ENCODE peak calls at places on chromosomes 16 and 17, in five cellular contexts. O, N, C, T and E are unnamed samples.

GRCh38 chr17:79971651-79972050 is 64.0 kb downstream of the TBC1D16 start:
- DNase-seq in N (peak; percentile 17), C (no peak), O (no peak), T (peak; percentile 21), E (no peak)

GRCh38 chr16:4179763-4180260 is 62.1 kb downstream of the SRL start:
- DNase-seq in O (no peak), T (no peak), C (no peak), N (no peak), E (no peak)

GRCh38 chr16:2337431-2338296 is 2.9 kb downstream of the ABCA3 start:
- DNase-seq in O (no peak), C (no peak), N (peak; percentile 15), T (no peak), E (no peak)

GRCh38 chr17:45816966-45817365 is 27.7 kb upstream of the SPPL2C start:
- DNase-seq in O (no peak), N (no peak), C (no peak), T (no peak), E (no peak)

GRCh38 chr16:22314661-22315626 is 17.7 kb downstream of the POLR3E start:
- DNase-seq in C (no peak), N (peak; percentile 20), T (no peak), O (no peak), E (no peak)

GRCh38 chr17:50893183-50893993 is 27.2 kb upstream of the TOB1 start:
- DNase-seq in N (no peak), T (no peak), C (peak; percentile 55), O (peak; percentile 77), E (peak; percentile 86)

GRCh38 chr17:20085283-20085875 is 76.2 kb downstream of the SPECC1 start:
- DNase-seq in T (no peak), O (no peak), N (no peak), C (no peak), E (no peak)

GRCh38 chr16:2365895-2366294 is 25.4 kb upstream of the ABCA3 start:
- DNase-seq in N (peak; percentile 68), T (no peak), C (no peak), O (no peak), E (no peak)

GRCh38 chr16:78984887-78985464 is 615.6 kb downstream of the MAF start:
- DNase-seq in N (no peak), O (no peak), C (no peak), T (no peak), E (no peak)

GRCh38 chr17:31052187-31052889 is 42.4 kb upstream of the NF1 start:
- DNase-seq in O (peak; percentile 88), C (no peak), T (no peak), N (peak; percentile 67), E (peak; percentile 76)

GRCh38 chr16:83336630-83337029 is 471.1 kb upstream of the HSBP1 start:
- DNase-seq in N (no peak), O (no peak), T (no peak), C (no peak), E (no peak)

GRCh38 chr16:49458656-49459445 is 85.2 kb downstream of the C16orf78 start:
- DNase-seq in C (no peak), O (no peak), T (no peak), N (no peak), E (no peak)

GRCh38 chr17:77326636-77327035 is 185.9 kb downstream of the SEC14L1 start:
- DNase-seq in O (no peak), T (no peak), C (no peak), N (peak; percentile 24), E (no peak)

GRCh38 chr16:89720520-89720858 is 209 bp downstream of the VPS9D1 start:
- DNase-seq in N (peak; percentile 75), T (peak; percentile 71), C (no peak), O (no peak), E (peak; percentile 42)

GRCh38 chr16:67177743-67178699 is 5.7 kb downstream of the MATCAP1 start:
- DNase-seq in T (peak; percentile 91), N (peak; percentile 73), O (peak; percentile 92), C (peak; percentile 57), E (peak; percentile 86)

GRCh38 chr16:28218109-28218508 is 6.3 kb upstream of the XPO6 start:
- DNase-seq in O (peak; percentile 39), T (no peak), N (peak; percentile 65), C (no peak), E (peak; percentile 36)

GRCh38 chr17:9284884-9285283 is 263.6 kb downstream of the NTN1 start:
- DNase-seq in O (no peak), N (no peak), T (no peak), C (no peak), E (no peak)

GRCh38 chr17:7355053-7355452 is at the start of gene TMEM95:
- DNase-seq in C (no peak), N (peak; percentile 35), O (peak; percentile 25), T (no peak), E (no peak)

GRCh38 chr16:54407596-54407995 is 121.0 kb upstream of the IRX3 start:
- DNase-seq in C (no peak), O (no peak), T (no peak), N (no peak), E (no peak)

GRCh38 chr16:74574146-74574545 is 32.8 kb downstream of the GLG1 start:
- DNase-seq in T (no peak), C (no peak), O (no peak), N (no peak), E (no peak)

GRCh38 chr17:78981010-78981888 is 1.5 kb upstream of the LGALS3BP start:
- DNase-seq in O (no peak), T (no peak), C (no peak), N (no peak), E (no peak)

GRCh38 chr17:21689604-21690003 is 2.7 kb upstream of the KCNJ18 start:
- DNase-seq in O (peak; percentile 84), N (no peak), C (peak; percentile 21), T (no peak), E (peak; percentile 94)

GRCh38 chr16:68246671-68247070 is 1.5 kb downstream of the PLA2G15 start:
- DNase-seq in C (no peak), T (peak; percentile 58), O (no peak), N (no peak), E (no peak)

GRCh38 chr17:57037401-57037800 is 47.6 kb upstream of the AKAP1 start:
- DNase-seq in O (no peak), T (no peak), N (no peak), C (no peak), E (no peak)

GRCh38 chr17:57032343-57032742 is 52.7 kb upstream of the AKAP1 start:
- DNase-seq in C (no peak), T (peak; percentile 63), O (no peak), N (no peak), E (no peak)

GRCh38 chr17:57035971-57036481 is 49.0 kb upstream of the AKAP1 start:
- DNase-seq in N (peak; percentile 26), O (peak; percentile 74), C (no peak), T (no peak), E (peak; percentile 66)

GRCh38 chr17:57033296-57033695 is 51.8 kb upstream of the AKAP1 start:
- DNase-seq in T (no peak), N (no peak), O (peak; percentile 82), C (no peak), E (peak; percentile 85)

GRCh38 chr17:57034807-57035754 is 50.0 kb upstream of the AKAP1 start:
- DNase-seq in O (no peak), N (no peak), T (peak; percentile 62), C (no peak), E (no peak)
- H3K4me1 ChIP-seq in O (peaks cover 56% of the 10 kb centered on the region), N (no peaks in the 10 kb centered on the region), T (peaks cover 26% of the 10 kb centered on the region), C (peaks cover 5% of the 10 kb centered on the region), E (peaks cover 27% of the 10 kb centered on the region)

DNA sequence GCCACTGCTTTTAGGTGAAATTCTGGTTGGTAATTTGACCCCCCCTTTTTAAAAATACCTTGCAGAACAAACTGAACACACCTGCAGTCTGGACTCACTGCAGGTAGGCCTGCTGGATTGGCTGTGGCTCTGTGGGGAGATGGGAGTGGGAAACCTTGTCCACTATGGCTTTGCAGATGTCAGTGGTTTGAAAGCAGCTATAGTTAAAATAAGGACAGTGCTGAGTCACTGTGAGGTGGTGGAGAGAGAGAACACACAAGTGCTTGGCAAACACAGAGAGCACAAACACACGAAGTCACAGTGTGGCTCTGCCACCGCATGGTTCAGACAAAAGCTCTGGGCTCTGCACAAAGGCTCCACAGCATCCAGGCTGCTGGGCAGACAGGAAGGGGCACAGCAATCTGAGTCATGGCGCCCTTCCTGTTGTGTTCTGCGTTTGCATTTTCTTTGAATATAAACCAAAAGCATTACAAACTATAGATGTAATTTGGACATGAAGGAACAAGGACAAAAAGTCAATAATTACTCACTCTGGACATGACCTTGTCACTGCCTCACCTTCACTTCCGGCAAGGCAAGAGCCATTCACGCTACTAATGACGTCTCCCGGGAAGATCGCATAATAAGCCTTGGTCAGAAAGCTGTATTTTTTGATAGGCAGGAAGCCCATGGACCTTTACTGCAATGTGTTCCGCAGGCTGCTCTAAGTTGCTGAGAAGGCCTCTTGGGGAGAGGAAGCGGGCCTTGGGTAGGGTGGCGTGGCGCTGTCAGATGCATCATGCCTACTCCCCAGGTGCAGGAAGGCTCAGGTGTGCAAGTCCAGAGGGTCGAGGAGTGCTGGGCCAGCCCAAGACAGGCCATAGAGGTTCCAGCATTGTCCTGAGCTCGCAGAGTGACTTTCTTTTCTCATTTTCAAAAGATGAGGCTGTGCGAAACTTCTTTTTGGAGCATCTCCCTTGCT is 60.1 kb upstream of the MED9 start:
- DNase-seq in O (peak; percentile 39), C (peak; percentile 41), T (peak; percentile 60), N (no peak), E (peak; percentile 93)
- H3K4me1 ChIP-seq in O (peaks cover 18% of the 10 kb centered on the region), C (peaks cover 14% of the 10 kb centered on the region), T (peaks cover 18% of the 10 kb centered on the region), N (peaks cover 43% of the 10 kb centered on the region), E (peaks cover 52% of the 10 kb centered on the region)

GRCh38 chr16:11795887-11796226 is 1.2 kb downstream of the ZC3H7A start:
- DNase-seq in T (no peak), N (no peak), C (no peak), O (no peak), E (no peak)
- H3K4me1 ChIP-seq in T (peaks cover 75% of the 10 kb centered on the region), N (peaks cover 69% of the 10 kb centered on the region), C (peaks cover 43% of the 10 kb centered on the region), O (peaks cover 15% of the 10 kb centered on the region), E (peaks cover 11% of the 10 kb centered on the region)

GRCh38 chr16:84357191-84357651 is 11.1 kb upstream of the ATP2C2 start:
- DNase-seq in C (no peak), N (no peak), O (peak; percentile 87), T (no peak), E (peak; percentile 81)
- H3K4me1 ChIP-seq in C (peaks cover 15% of the 10 kb centered on the region), N (no peaks in the 10 kb centered on the region), O (peaks cover 63% of the 10 kb centered on the region), T (peaks cover 5% of the 10 kb centered on the region), E (peaks cover 56% of the 10 kb centered on the region)

GRCh38 chr17:57269598-57270255 is 13.4 kb downstream of the MSI2 start:
- DNase-seq in O (no peak), C (no peak), T (no peak), N (peak; percentile 20), E (no peak)
- H3K4me1 ChIP-seq in O (no peaks in the 10 kb centered on the region), C (peaks cover 1% of the 10 kb centered on the region), T (no peaks in the 10 kb centered on the region), N (peaks cover 54% of the 10 kb centered on the region), E (no peaks in the 10 kb centered on the region)

DNA sequence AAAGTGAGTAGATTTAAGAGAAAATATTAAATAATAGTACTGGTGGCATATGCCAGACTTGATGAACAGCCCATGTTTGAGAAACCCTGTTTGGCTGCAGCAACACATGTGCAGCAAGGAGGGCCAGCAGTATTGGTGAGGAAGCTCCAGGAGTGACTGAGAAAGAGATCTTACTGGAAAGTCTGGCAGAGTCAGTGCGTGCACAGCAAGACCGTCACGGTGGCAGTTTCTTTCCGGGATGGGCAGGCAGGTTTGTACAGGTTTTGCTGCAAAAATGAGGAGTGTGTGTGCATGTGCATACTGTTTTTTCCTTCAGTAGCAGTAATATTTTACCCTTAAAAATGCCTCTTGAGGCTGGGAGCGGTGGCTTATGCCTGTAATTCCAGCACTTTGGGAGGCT is 41.4 kb downstream of the KSR1 start:
- DNase-seq in C (no peak), T (no peak), O (no peak), N (no peak), E (no peak)
- H3K4me1 ChIP-seq in C (peaks cover 45% of the 10 kb centered on the region), T (peaks cover 63% of the 10 kb centered on the region), O (peaks cover 23% of the 10 kb centered on the region), N (peaks cover 31% of the 10 kb centered on the region), E (peaks cover 18% of the 10 kb centered on the region)